ENCODE peak calls at places on chromosomes 6 and 20, in four cellular contexts. One of them, this sample, is unnamed.

GRCh38 chr6:112037783-112038216 is 16.1 kb upstream of the CCN6 start:
- DNase-seq in ELR: peak
- DNase-seq in effector CD4-positive, alpha-beta T cell: no peak
- DNase-seq in nephron progenitor cell: no peak
- DNase-seq in this sample: peak

GRCh38 chr20:9565910-9566550 is 51.6 kb downstream of the LAMP5 start:
- DNase-seq in ELR: no peak
- DNase-seq in effector CD4-positive, alpha-beta T cell: no peak
- DNase-seq in nephron progenitor cell: no peak
- DNase-seq in this sample: no peak

GRCh38 chr20:49724637-49725606 is 11.2 kb upstream of the B4GALT5 start:
- DNase-seq in ELR: peak
- DNase-seq in effector CD4-positive, alpha-beta T cell: no peak
- DNase-seq in nephron progenitor cell: peak
- DNase-seq in this sample: peak

GRCh38 chr6:104526383-104526782 is 333.3 kb downstream of the HACE1 start:
- DNase-seq in ELR: no peak
- DNase-seq in effector CD4-positive, alpha-beta T cell: no peak
- DNase-seq in nephron progenitor cell: no peak
- DNase-seq in this sample: no peak

GRCh38 chr20:63950701-63951397 is 5.4 kb downstream of the UCKL1 start:
- DNase-seq in ELR: no peak
- DNase-seq in effector CD4-positive, alpha-beta T cell: no peak
- DNase-seq in nephron progenitor cell: no peak
- DNase-seq in this sample: no peak

GRCh38 chr6:53728570-53729194 is 63.1 kb upstream of the KLHL31 start:
- DNase-seq in ELR: peak
- DNase-seq in effector CD4-positive, alpha-beta T cell: peak
- DNase-seq in nephron progenitor cell: peak
- DNase-seq in this sample: peak

GRCh38 chr6:44925100-44925739 is 402.9 kb upstream of the RUNX2 start:
- DNase-seq in ELR: peak
- DNase-seq in effector CD4-positive, alpha-beta T cell: peak
- DNase-seq in nephron progenitor cell: no peak
- DNase-seq in this sample: peak

GRCh38 chr6:126716826-126717514 is 377.1 kb downstream of the CENPW start:
- DNase-seq in ELR: no peak
- DNase-seq in effector CD4-positive, alpha-beta T cell: no peak
- DNase-seq in nephron progenitor cell: peak
- DNase-seq in this sample: no peak

GRCh38 chr6:64249129-64249528 is 613.5 kb downstream of the PHF3 start:
- DNase-seq in ELR: no peak
- DNase-seq in effector CD4-positive, alpha-beta T cell: no peak
- DNase-seq in nephron progenitor cell: no peak
- DNase-seq in this sample: no peak

GRCh38 chr20:4025679-4026078 is 10.3 kb upstream of the RNF24 start:
- DNase-seq in ELR: no peak
- DNase-seq in effector CD4-positive, alpha-beta T cell: no peak
- DNase-seq in nephron progenitor cell: no peak
- DNase-seq in this sample: no peak

GRCh38 chr20:59469266-59470252 is 134.8 kb upstream of the PHACTR3 start:
- DNase-seq in ELR: no peak
- DNase-seq in effector CD4-positive, alpha-beta T cell: no peak
- DNase-seq in nephron progenitor cell: peak
- DNase-seq in this sample: no peak

GRCh38 chr6:158416841-158417759 is 104.8 kb downstream of the TULP4 start:
- DNase-seq in ELR: peak
- DNase-seq in effector CD4-positive, alpha-beta T cell: no peak
- DNase-seq in nephron progenitor cell: no peak
- DNase-seq in this sample: peak

GRCh38 chr20:23413862-23414422 is 7.3 kb downstream of the NAPB start:
- DNase-seq in ELR: no peak
- DNase-seq in effector CD4-positive, alpha-beta T cell: no peak
- DNase-seq in nephron progenitor cell: no peak
- DNase-seq in this sample: no peak

GRCh38 chr6:125165256-125165655 is 11.7 kb downstream of the TPD52L1 start:
- DNase-seq in ELR: peak
- DNase-seq in effector CD4-positive, alpha-beta T cell: no peak
- DNase-seq in nephron progenitor cell: no peak
- DNase-seq in this sample: peak

GRCh38 chr6:75098709-75099108 is 107.1 kb downstream of the COL12A1 start:
- DNase-seq in ELR: peak
- DNase-seq in effector CD4-positive, alpha-beta T cell: no peak
- DNase-seq in nephron progenitor cell: no peak
- DNase-seq in this sample: peak

GRCh38 chr6:41503841-41504525 is 42.2 kb upstream of the FOXP4 start:
- DNase-seq in ELR: peak
- DNase-seq in effector CD4-positive, alpha-beta T cell: no peak
- DNase-seq in nephron progenitor cell: peak
- DNase-seq in this sample: peak

GRCh38 chr6:16982827-16983226 is 119.0 kb upstream of the STMND1 start:
- DNase-seq in ELR: no peak
- DNase-seq in effector CD4-positive, alpha-beta T cell: no peak
- DNase-seq in nephron progenitor cell: no peak
- DNase-seq in this sample: peak

GRCh38 chr20:59002874-59003399 is 4.1 kb downstream of the CTSZ start:
- DNase-seq in ELR: no peak
- DNase-seq in effector CD4-positive, alpha-beta T cell: no peak
- DNase-seq in nephron progenitor cell: no peak
- DNase-seq in this sample: no peak

GRCh38 chr20:29873946-29874345 is 1383.5 kb upstream of the DEFB115 start:
- DNase-seq in ELR: peak
- DNase-seq in effector CD4-positive, alpha-beta T cell: no peak
- DNase-seq in nephron progenitor cell: peak
- DNase-seq in this sample: peak

GRCh38 chr6:43506667-43507471 is 3.3 kb downstream of the LRRC73 start:
- DNase-seq in ELR: peak
- DNase-seq in effector CD4-positive, alpha-beta T cell: peak
- DNase-seq in nephron progenitor cell: peak
- DNase-seq in this sample: peak

GRCh38 chr6:156905801-156906200 is 128.6 kb downstream of the ARID1B start:
- DNase-seq in ELR: no peak
- DNase-seq in effector CD4-positive, alpha-beta T cell: no peak
- DNase-seq in nephron progenitor cell: no peak
- DNase-seq in this sample: peak

GRCh38 chr20:11553603-11554002 is 364.1 kb upstream of the BTBD3 start:
- DNase-seq in ELR: peak
- DNase-seq in effector CD4-positive, alpha-beta T cell: no peak
- DNase-seq in nephron progenitor cell: no peak
- DNase-seq in this sample: peak

GRCh38 chr6:150238294-150238693 is 95.5 kb downstream of the PPP1R14C start:
- DNase-seq in ELR: no peak
- DNase-seq in effector CD4-positive, alpha-beta T cell: no peak
- DNase-seq in nephron progenitor cell: no peak
- DNase-seq in this sample: no peak

GRCh38 chr6:38671885-38672467 is 31.0 kb downstream of the GLO1 start:
- DNase-seq in ELR: peak
- DNase-seq in effector CD4-positive, alpha-beta T cell: peak
- DNase-seq in nephron progenitor cell: peak
- DNase-seq in this sample: peak

GRCh38 chr6:160301341-160301740 is 42.7 kb upstream of the SLC22A2 start:
- DNase-seq in ELR: no peak
- DNase-seq in effector CD4-positive, alpha-beta T cell: no peak
- DNase-seq in nephron progenitor cell: no peak
- DNase-seq in this sample: no peak

GRCh38 chr6:126550323-126550722 is 210.4 kb downstream of the CENPW start:
- DNase-seq in ELR: no peak
- DNase-seq in effector CD4-positive, alpha-beta T cell: no peak
- DNase-seq in nephron progenitor cell: no peak
- DNase-seq in this sample: no peak

GRCh38 chr20:52539891-52540290 is 348.3 kb upstream of the ZFP64 start:
- DNase-seq in ELR: no peak
- DNase-seq in effector CD4-positive, alpha-beta T cell: no peak
- DNase-seq in nephron progenitor cell: no peak
- DNase-seq in this sample: no peak